ENCODE peak calls at places on chromosomes 4 and X, in six cellular contexts. One of them, this sample, is unnamed.

GRCh38 chr4:76053730-76054129 is 17.9 kb upstream of the CXCL11 start:
- DNase-seq in colonic mucosa: no peak
- DNase-seq in ELR: no peak
- DNase-seq in sigmoid colon: no peak
- DNase-seq in AG08395: no peak
- DNase-seq in right atrium auricular region: no peak
- DNase-seq in this sample: no peak

GRCh38 chr4:53633608-53634007 is 42.3 kb upstream of the LNX1 start:
- DNase-seq in right atrium auricular region: peak
- DNase-seq in AG08395: peak
- DNase-seq in sigmoid colon: peak
- DNase-seq in ELR: no peak
- DNase-seq in colonic mucosa: no peak
- DNase-seq in this sample: no peak

GRCh38 chrX:53441531-53442321 is 7.6 kb upstream of the HSD17B10 start:
- DNase-seq in right atrium auricular region: peak
- DNase-seq in colonic mucosa: peak
- DNase-seq in ELR: peak
- DNase-seq in AG08395: peak
- DNase-seq in sigmoid colon: peak
- DNase-seq in this sample: peak

GRCh38 chr4:17448689-17449088 is 63.2 kb downstream of the QDPR start:
- DNase-seq in sigmoid colon: no peak
- DNase-seq in ELR: peak
- DNase-seq in right atrium auricular region: no peak
- DNase-seq in AG08395: peak
- DNase-seq in colonic mucosa: no peak
- DNase-seq in this sample: no peak

GRCh38 chr4:105836537-105836936 is 58.7 kb upstream of the NPNT start:
- DNase-seq in ELR: no peak
- DNase-seq in right atrium auricular region: no peak
- DNase-seq in AG08395: no peak
- DNase-seq in colonic mucosa: no peak
- DNase-seq in sigmoid colon: no peak
- DNase-seq in this sample: no peak

GRCh38 chr4:41880840-41881831 is 54.1 kb upstream of the TMEM33 start:
- DNase-seq in ELR: no peak
- DNase-seq in colonic mucosa: no peak
- DNase-seq in sigmoid colon: no peak
- DNase-seq in AG08395: peak
- DNase-seq in right atrium auricular region: no peak
- DNase-seq in this sample: no peak

GRCh38 chr4:7540654-7541413 is 106.1 kb upstream of the PSAPL1 start:
- DNase-seq in colonic mucosa: no peak
- DNase-seq in ELR: no peak
- DNase-seq in sigmoid colon: no peak
- DNase-seq in AG08395: no peak
- DNase-seq in right atrium auricular region: no peak
- DNase-seq in this sample: no peak

GRCh38 chrX:2402361-2402690 is 98.5 kb downstream of the DHRSX start:
- DNase-seq in colonic mucosa: no peak
- DNase-seq in right atrium auricular region: no peak
- DNase-seq in sigmoid colon: no peak
- DNase-seq in ELR: no peak
- DNase-seq in AG08395: no peak
- DNase-seq in this sample: no peak

GRCh38 chrX:153349952-153350351 is 16.0 kb downstream of the ZNF275 start:
- DNase-seq in ELR: peak
- DNase-seq in right atrium auricular region: no peak
- DNase-seq in AG08395: no peak
- DNase-seq in colonic mucosa: no peak
- DNase-seq in sigmoid colon: no peak
- DNase-seq in this sample: no peak

GRCh38 chr4:138037716-138038115 is 204.4 kb downstream of the SLC7A11 start:
- DNase-seq in right atrium auricular region: no peak
- DNase-seq in sigmoid colon: no peak
- DNase-seq in colonic mucosa: no peak
- DNase-seq in AG08395: peak
- DNase-seq in ELR: peak
- DNase-seq in this sample: no peak

GRCh38 chr4:128347930-128348660 is 60.5 kb upstream of the PGRMC2 start:
- DNase-seq in sigmoid colon: no peak
- DNase-seq in right atrium auricular region: no peak
- DNase-seq in ELR: no peak
- DNase-seq in colonic mucosa: no peak
- DNase-seq in AG08395: no peak
- DNase-seq in this sample: no peak

GRCh38 chr4:149754526-149754925 is 61.1 kb downstream of the IQCM start:
- DNase-seq in right atrium auricular region: no peak
- DNase-seq in ELR: peak
- DNase-seq in colonic mucosa: no peak
- DNase-seq in sigmoid colon: no peak
- DNase-seq in AG08395: peak
- DNase-seq in this sample: no peak

GRCh38 chr4:162461952-162462351 is 298.2 kb upstream of the FSTL5 start:
- DNase-seq in right atrium auricular region: no peak
- DNase-seq in ELR: peak
- DNase-seq in colonic mucosa: no peak
- DNase-seq in AG08395: no peak
- DNase-seq in sigmoid colon: no peak
- DNase-seq in this sample: no peak

GRCh38 chr4:23934915-23935314 is 45.1 kb upstream of the PPARGC1A start:
- DNase-seq in sigmoid colon: peak
- DNase-seq in colonic mucosa: peak
- DNase-seq in AG08395: peak
- DNase-seq in right atrium auricular region: peak
- DNase-seq in ELR: peak
- DNase-seq in this sample: peak

GRCh38 chrX:50281253-50281652 is 76.7 kb downstream of the CCNB3 start:
- DNase-seq in AG08395: no peak
- DNase-seq in ELR: no peak
- DNase-seq in colonic mucosa: no peak
- DNase-seq in right atrium auricular region: no peak
- DNase-seq in sigmoid colon: no peak
- DNase-seq in this sample: no peak

GRCh38 chrX:45401923-45402322 is 201.2 kb upstream of the DIPK2B start:
- DNase-seq in ELR: no peak
- DNase-seq in colonic mucosa: no peak
- DNase-seq in right atrium auricular region: no peak
- DNase-seq in sigmoid colon: no peak
- DNase-seq in AG08395: no peak
- DNase-seq in this sample: no peak

GRCh38 chrX:136196691-136197155 is 49.4 kb downstream of the FHL1 start:
- DNase-seq in AG08395: no peak
- DNase-seq in colonic mucosa: no peak
- DNase-seq in right atrium auricular region: no peak
- DNase-seq in sigmoid colon: no peak
- DNase-seq in ELR: no peak
- DNase-seq in this sample: no peak

GRCh38 chr4:104025251-104025650 is 305.5 kb upstream of the TACR3 start:
- DNase-seq in ELR: no peak
- DNase-seq in AG08395: no peak
- DNase-seq in right atrium auricular region: no peak
- DNase-seq in colonic mucosa: no peak
- DNase-seq in sigmoid colon: no peak
- DNase-seq in this sample: no peak

GRCh38 chr4:2364654-2365053 is 53.8 kb downstream of the ZFYVE28 start:
- DNase-seq in right atrium auricular region: no peak
- DNase-seq in colonic mucosa: peak
- DNase-seq in AG08395: peak
- DNase-seq in sigmoid colon: peak
- DNase-seq in ELR: peak
- DNase-seq in this sample: no peak

GRCh38 chrX:102154900-102155805 is 624 bp downstream of the BEX5 start:
- DNase-seq in right atrium auricular region: no peak
- DNase-seq in sigmoid colon: no peak
- DNase-seq in AG08395: no peak
- DNase-seq in colonic mucosa: peak
- DNase-seq in ELR: no peak
- DNase-seq in this sample: no peak

GRCh38 chrX:155577682-155578081 is 35.1 kb downstream of the TMLHE start:
- DNase-seq in colonic mucosa: no peak
- DNase-seq in ELR: no peak
- DNase-seq in right atrium auricular region: no peak
- DNase-seq in sigmoid colon: no peak
- DNase-seq in AG08395: no peak
- DNase-seq in this sample: no peak

GRCh38 chr4:143617994-143618679 is 82.3 kb downstream of the FREM3 start:
- DNase-seq in colonic mucosa: no peak
- DNase-seq in right atrium auricular region: no peak
- DNase-seq in sigmoid colon: no peak
- DNase-seq in ELR: no peak
- DNase-seq in AG08395: no peak
- DNase-seq in this sample: no peak

GRCh38 chr4:6727943-6728250 is 11.9 kb downstream of the BLOC1S4 start:
- DNase-seq in sigmoid colon: no peak
- DNase-seq in AG08395: no peak
- DNase-seq in right atrium auricular region: no peak
- DNase-seq in colonic mucosa: no peak
- DNase-seq in ELR: no peak
- DNase-seq in this sample: no peak

GRCh38 chr4:22190855-22191254 is 242.3 kb upstream of the KCNIP4 start:
- DNase-seq in right atrium auricular region: no peak
- DNase-seq in AG08395: peak
- DNase-seq in ELR: peak
- DNase-seq in colonic mucosa: no peak
- DNase-seq in sigmoid colon: no peak
- DNase-seq in this sample: no peak

GRCh38 chrX:155880586-155881157 is 473 bp upstream of the VAMP7 start:
- DNase-seq in ELR: peak
- DNase-seq in AG08395: no peak
- DNase-seq in sigmoid colon: no peak
- DNase-seq in colonic mucosa: no peak
- DNase-seq in right atrium auricular region: no peak
- DNase-seq in this sample: no peak

This sample was measured in DMS79.